ENCODE peak calls at places on chromosomes 6 and 20, in eight cellular contexts. D is HCT116, F is gastrocnemius medialis, V is IMR-90, B is right lobe of liver, G is adrenal gland, X is transverse colon, H is heart left ventricle. U is an unnamed sample.

GRCh38 chr20:32050851-32051556 is 1.0 kb upstream of the HCK start:
- DNase-seq in G (peak; percentile 57), D (no peak), X (peak; percentile 44), B (peak; percentile 60), H (peak; percentile 54), F (no peak), V (no peak), U (no peak)

GRCh38 chr20:50376179-50376887 is 133.8 kb upstream of the PTPN1 start:
- DNase-seq in F (no peak), B (no peak), H (no peak), D (no peak), X (no peak), V (no peak), G (no peak), U (no peak)

GRCh38 chr6:44108471-44108870 is 18.8 kb downstream of the MRPL14 start:
- DNase-seq in G (no peak), D (no peak), B (no peak), X (no peak), H (no peak), V (no peak), F (no peak), U (no peak)

GRCh38 chr6:46491201-46491788 is at the start of gene RCAN2:
- DNase-seq in F (peak; percentile 68), H (peak; percentile 85), B (peak; percentile 63), G (peak; percentile 41), D (peak; percentile 29), V (peak; percentile 8), X (peak; percentile 60), U (no peak)

GRCh38 chr6:75609639-75610590 is 8.2 kb downstream of the SENP6 start:
- DNase-seq in F (peak; percentile 5), V (peak; percentile 77), H (no peak), G (no peak), B (no peak), D (no peak), X (no peak), U (no peak)

GRCh38 chr6:11398451-11399326 is 138.9 kb upstream of the TMEM170B start:
- DNase-seq in G (no peak), V (peak; percentile 19), X (no peak), H (no peak), B (no peak), F (no peak), D (no peak), U (no peak)

GRCh38 chr6:1745814-1746213 is 136.1 kb downstream of the FOXC1 start:
- DNase-seq in B (no peak), D (no peak), G (no peak), V (no peak), F (no peak), X (no peak), H (no peak), U (no peak)

GRCh38 chr6:19731286-19731685 is 105.9 kb upstream of the ID4 start:
- DNase-seq in H (no peak), V (peak; percentile 93), D (peak; percentile 38), F (no peak), G (no peak), B (no peak), X (no peak), U (no peak)

GRCh38 chr6:35804996-35805736 is at the start of gene LHFPL5:
- DNase-seq in D (no peak), F (no peak), X (peak; percentile 34), H (peak; percentile 22), G (no peak), B (peak; percentile 55), V (no peak), U (no peak)

GRCh38 chr20:50883856-50884255 is 47.4 kb downstream of the ADNP start:
- DNase-seq in F (no peak), V (no peak), H (no peak), D (no peak), X (no peak), G (no peak), B (no peak), U (no peak)

GRCh38 chr20:16229813-16230212 is 343.4 kb downstream of the KIF16B start:
- DNase-seq in F (no peak), X (no peak), G (no peak), H (no peak), D (no peak), B (no peak), V (no peak), U (no peak)

GRCh38 chr6:137722749-137723272 is 144.2 kb upstream of the TNFAIP3 start:
- DNase-seq in V (peak; percentile 37), F (no peak), G (no peak), H (no peak), B (no peak), D (no peak), X (no peak), U (no peak)

GRCh38 chr6:165231581-165232276 is 77.7 kb downstream of the C6orf118 start:
- DNase-seq in X (no peak), H (peak; percentile 15), V (no peak), F (peak; percentile 22), G (no peak), B (no peak), D (peak; percentile 6), U (no peak)

GRCh38 chr6:166980738-166981137 is 18.5 kb upstream of the CEP43 start:
- DNase-seq in B (no peak), X (no peak), G (no peak), F (no peak), D (no peak), H (no peak), V (no peak), U (no peak)

GRCh38 chr6:110357298-110357695 is 852 bp downstream of the METTL24 start:
- DNase-seq in G (no peak), X (no peak), F (no peak), D (no peak), B (no peak), H (no peak), V (no peak), U (no peak)

GRCh38 chr20:46931699-46932098 is 37.1 kb downstream of the EYA2 start:
- DNase-seq in H (no peak), D (no peak), V (no peak), X (no peak), F (peak; percentile 49), B (no peak), G (no peak), U (no peak)

GRCh38 chr6:54002118-54002517 is 109.1 kb upstream of the MLIP start:
- DNase-seq in X (no peak), H (no peak), G (no peak), B (no peak), V (peak; percentile 13), D (no peak), F (no peak), U (no peak)

GRCh38 chr6:23659125-23659524 is 466.9 kb upstream of the NRSN1 start:
- DNase-seq in V (peak; percentile 6), H (no peak), D (no peak), B (no peak), G (no peak), F (no peak), X (peak; percentile 23), U (no peak)

GRCh38 chr20:5797843-5798462 is 47.8 kb downstream of the SHLD1 start:
- DNase-seq in H (no peak), D (no peak), V (no peak), G (no peak), F (no peak), B (no peak), X (no peak), U (no peak)

DNA sequence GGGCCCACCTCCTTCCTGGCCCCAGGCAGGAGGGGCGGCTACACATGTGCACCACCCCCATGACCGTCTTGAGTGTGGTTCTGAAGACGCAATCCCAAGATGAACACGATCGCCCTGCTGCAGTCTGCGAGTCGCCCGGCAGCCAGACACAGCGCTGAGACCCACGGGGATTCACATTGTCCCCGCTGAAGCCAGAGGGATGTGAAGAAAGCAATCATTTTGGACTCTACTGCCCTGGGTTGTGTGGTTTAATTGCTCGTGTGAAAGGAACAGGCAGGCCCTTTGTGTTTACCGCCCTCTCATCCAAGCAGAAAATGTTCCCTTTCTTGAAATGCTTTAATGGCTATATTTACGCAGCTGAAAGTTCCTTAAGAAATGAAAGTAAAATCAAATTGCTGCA is 279.5 kb downstream of the TAF4 start:
- DNase-seq in F (no peak), B (no peak), D (no peak), X (no peak), V (no peak), G (no peak), H (no peak), U (no peak)
- H3K27ac ChIP-seq in F (no peak overlapping the region), B (no peak overlapping the region), D (no peak overlapping the region), X (no peak overlapping the region), V (no peak overlapping the region), G (no peak overlapping the region), H (no peak overlapping the region), U (no peak overlapping the region)

GRCh38 chr6:127345521-127345920 is 2.1 kb upstream of the ECHDC1 start:
- DNase-seq in X (no peak), H (no peak), D (peak; percentile 40), G (no peak), F (no peak), V (no peak), B (no peak), U (no peak)

GRCh38 chr6:127342296-127342945 is 988 bp downstream of the ECHDC1 start:
- DNase-seq in X (peak; percentile 38), F (no peak), G (no peak), V (peak; percentile 54), D (no peak), H (no peak), B (no peak), U (no peak)

GRCh38 chr6:127343753-127344659 is 597 bp upstream of the ECHDC1 start:
- DNase-seq in V (peak; percentile 79), G (no peak), B (no peak), X (no peak), H (no peak), D (no peak), F (no peak), U (no peak)

GRCh38 chr6:127341471-127342202 is 1.8 kb downstream of the ECHDC1 start:
- DNase-seq in B (no peak), G (no peak), F (no peak), X (no peak), D (no peak), V (no peak), H (no peak), U (no peak)

GRCh38 chr6:127342946-127343752 is at the start of gene ECHDC1:
- DNase-seq in V (peak; percentile 66), H (peak; percentile 58), F (peak; percentile 26), D (peak; percentile 62), X (peak; percentile 62), G (peak; percentile 53), B (peak; percentile 70), U (no peak)
- TF ChIP-seq POLR2A in V (peak; percentile 55), H (no peak), F (peak; percentile 33), D (peak; percentile 74), X (peak; percentile 54), G (no peak), B (peak; percentile 50), U (no peak)

GRCh38 chr6:52537001-52537753 is 39.7 kb downstream of the TRAM2 start:
- DNase-seq in F (no peak), H (no peak), B (no peak), D (no peak), X (no peak), V (peak; percentile 57), G (no peak), U (no peak)
- H3K27ac ChIP-seq in F (no peak overlapping the region), H (no peak overlapping the region), B (no peak overlapping the region), D (no peak overlapping the region), X (peak overlapping the region; percentile 22), V (peak overlapping the region; percentile 82), G (no peak overlapping the region), U (no peak overlapping the region)

DNA sequence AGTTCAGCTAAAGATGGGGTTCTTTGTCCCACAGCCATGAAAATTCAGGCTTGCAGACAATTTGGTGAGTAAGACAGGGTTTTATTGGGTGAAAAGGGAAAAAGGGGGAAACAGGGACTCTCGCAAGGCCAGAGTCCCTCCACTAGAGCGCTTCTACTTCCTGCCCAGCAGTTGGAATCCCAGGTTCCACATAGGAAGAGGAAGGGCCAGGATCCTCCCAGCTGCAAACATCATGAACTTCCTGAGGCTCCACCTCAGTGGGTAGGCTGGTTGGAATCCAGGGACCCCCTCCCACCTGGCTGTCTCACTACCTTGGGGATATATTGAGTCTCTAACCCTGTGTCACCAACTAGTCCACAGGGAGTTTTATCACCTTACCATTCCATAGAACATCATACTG is 39.5 kb upstream of the PRSS16 start:
- DNase-seq in H (no peak), X (no peak), V (no peak), G (no peak), F (no peak), D (no peak), B (no peak), U (no peak)
- TF ChIP-seq POLR2A in H (no peak), X (no peak), V (no peak), G (no peak), F (no peak), D (no peak), B (no peak), U (no peak)

U was measured in vagina.